ENCODE peak calls at places on chromosome 13, in four cellular contexts. F is K562, C is tibial nerve, H is transverse colon. X is an unnamed sample.

GRCh38 chr13:74573654-74574053 is 439.4 kb upstream of the KLF12 start:
- DNase-seq in C (no peak), F (no peak), H (no peak), X (no peak)

GRCh38 chr13:28494861-28495585 is at the start of gene FLT1:
- DNase-seq in F (peak), H (no peak), C (no peak), X (no peak)

GRCh38 chr13:25802579-25802978 is 249.2 kb downstream of the SHISA2 start:
- DNase-seq in H (no peak), F (no peak), C (no peak), X (no peak)

GRCh38 chr13:36718146-36718545 is 44.3 kb downstream of the SERTM1 start:
- DNase-seq in H (no peak), C (no peak), F (no peak), X (no peak)

GRCh38 chr13:25213716-25214115 is 41.6 kb upstream of the AMER2 start:
- DNase-seq in H (no peak), F (no peak), C (no peak), X (no peak)

GRCh38 chr13:108120332-108120731 is 95.0 kb downstream of the LIG4 start:
- DNase-seq in H (no peak), C (no peak), F (no peak), X (no peak)

GRCh38 chr13:93226623-93227279 is at the start of gene GPC6:
- DNase-seq in H (peak), F (peak), C (peak), X (peak)

GRCh38 chr13:64127856-64128255 is 2712.2 kb upstream of the PCDH20 start:
- DNase-seq in C (no peak), F (no peak), H (no peak), X (no peak)

GRCh38 chr13:50222569-50223332 is 207.5 kb downstream of the KCNRG start:
- DNase-seq in C (peak), H (peak), F (no peak), X (peak)

GRCh38 chr13:90553167-90553566 is 794.3 kb upstream of the MIR17HG start:
- DNase-seq in H (no peak), C (no peak), F (no peak), X (no peak)

GRCh38 chr13:73672492-73672891 is 461.7 kb downstream of the KLF12 start:
- DNase-seq in H (no peak), C (no peak), F (no peak), X (no peak)

GRCh38 chr13:46289260-46289955 is 77.7 kb downstream of the LRRC63 start:
- DNase-seq in H (no peak), F (no peak), C (no peak), X (no peak)
- TF ChIP-seq POLR2A in H (no peak), F (no peak), C (no peak), X (no peak)

DNA sequence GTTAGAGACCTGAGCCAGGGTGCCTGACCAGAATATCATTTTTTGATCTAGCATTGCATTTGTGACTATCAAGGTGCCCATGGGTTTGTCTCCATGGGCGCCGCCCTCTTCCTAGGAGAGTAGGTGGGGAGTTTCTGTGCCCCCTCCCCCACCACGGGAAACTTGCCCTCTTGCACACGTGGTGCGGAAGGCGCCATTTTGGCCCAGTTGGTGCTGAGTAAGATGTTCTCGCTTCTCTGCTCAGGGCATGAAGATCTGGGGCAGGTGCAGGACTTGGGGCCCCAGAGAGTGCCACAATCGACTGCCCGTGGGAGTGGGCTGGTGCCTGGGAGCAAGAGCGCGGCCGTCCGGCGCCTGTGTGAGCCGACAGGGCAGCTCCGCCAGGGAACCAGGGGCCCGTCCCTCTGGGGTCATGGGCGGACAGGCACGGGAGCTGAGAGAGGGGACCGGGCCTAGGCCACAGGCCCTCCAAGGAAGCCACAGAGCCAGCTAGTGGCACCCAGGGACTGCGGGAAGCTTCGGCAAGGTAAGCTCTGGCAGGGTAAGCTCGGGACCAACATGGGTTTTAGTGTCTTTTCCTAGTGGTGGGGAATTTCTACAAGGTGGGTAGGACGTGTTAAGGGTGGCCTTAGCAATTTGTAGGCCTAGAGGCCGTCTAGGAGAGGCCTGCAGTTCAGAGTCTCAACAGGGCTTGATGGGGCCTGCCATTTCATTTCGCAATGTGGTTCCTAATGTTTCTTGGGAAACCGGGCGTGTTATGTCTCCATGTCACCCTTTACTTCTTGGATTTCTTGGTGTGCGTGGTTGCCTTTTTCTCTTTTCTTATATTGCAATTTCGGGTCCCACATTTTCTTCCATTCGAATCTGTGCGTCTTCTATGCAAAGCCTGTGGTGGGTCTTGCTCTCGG is 14.5 kb downstream of the SACS start:
- DNase-seq in H (no peak), C (no peak), F (no peak), X (no peak)
- TF ChIP-seq EP300 in H (no peak), C (no peak), F (no peak), X (no peak)

DNA sequence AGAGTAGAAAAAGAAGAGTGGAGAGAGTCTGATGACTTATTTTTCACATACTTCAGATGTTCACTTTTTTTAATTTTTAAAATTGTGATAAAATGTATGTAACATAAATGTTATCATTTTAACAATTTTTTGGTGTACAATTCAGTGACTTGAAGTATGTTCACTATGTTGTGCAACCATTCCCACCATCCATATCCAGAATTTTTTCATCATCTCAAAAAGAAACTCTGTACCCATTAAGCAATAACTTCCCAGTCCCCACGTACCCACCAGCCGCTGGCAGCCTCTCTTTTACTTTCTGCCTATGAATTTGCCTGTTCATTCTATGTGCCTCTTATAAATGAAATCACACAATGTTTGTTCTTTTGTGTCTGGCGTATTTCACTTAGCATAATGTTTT is 43.3 kb downstream of the SKA3 start:
- DNase-seq in F (no peak), C (no peak), H (no peak), X (no peak)
- TF ChIP-seq POLR2A in F (no peak), C (no peak), H (no peak), X (no peak)

DNA sequence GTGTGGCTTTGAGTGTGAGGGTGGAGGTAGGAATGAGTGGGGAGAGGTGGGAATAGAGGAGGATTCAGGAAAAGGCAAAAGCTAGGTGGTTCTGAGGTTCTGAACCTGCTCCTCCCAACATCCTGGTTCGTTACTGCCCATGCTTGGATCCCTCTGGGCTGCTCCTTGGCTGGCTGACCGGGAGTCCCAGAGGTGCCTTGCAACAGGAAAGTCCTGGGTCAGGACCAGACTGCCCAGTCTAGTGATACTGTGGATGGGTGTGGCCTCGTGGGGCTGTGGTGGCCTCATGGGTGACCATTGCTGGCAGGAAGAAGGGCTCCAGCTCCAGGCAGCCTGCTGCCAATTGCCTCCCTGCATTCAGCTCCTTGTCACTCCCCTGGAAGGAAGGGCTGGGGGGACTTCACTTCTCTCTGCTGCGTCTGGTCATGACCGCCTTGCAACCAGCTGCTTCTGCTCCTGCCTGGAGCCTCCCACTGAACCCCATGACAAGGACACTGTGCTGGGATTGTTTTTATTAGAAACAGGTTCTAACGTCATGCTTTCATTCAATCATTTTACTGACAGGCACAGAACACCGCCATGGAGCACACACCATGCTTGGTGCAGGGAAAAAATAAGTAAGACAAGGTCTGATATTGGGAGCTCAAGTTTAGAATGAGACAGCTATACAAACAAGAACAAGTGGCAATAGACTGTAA is 61.5 kb upstream of the UBL3 start:
- DNase-seq in H (no peak), C (no peak), F (no peak), X (no peak)
- TF ChIP-seq EP300 in H (no peak), C (no peak), F (no peak), X (no peak)

GRCh38 chr13:99087130-99087953 is 109.5 kb upstream of the DOCK9 start:
- DNase-seq in H (peak), F (peak), C (peak), X (peak)
- TF ChIP-seq POLR2A in H (peak), F (peak), C (peak), X (peak)

DNA sequence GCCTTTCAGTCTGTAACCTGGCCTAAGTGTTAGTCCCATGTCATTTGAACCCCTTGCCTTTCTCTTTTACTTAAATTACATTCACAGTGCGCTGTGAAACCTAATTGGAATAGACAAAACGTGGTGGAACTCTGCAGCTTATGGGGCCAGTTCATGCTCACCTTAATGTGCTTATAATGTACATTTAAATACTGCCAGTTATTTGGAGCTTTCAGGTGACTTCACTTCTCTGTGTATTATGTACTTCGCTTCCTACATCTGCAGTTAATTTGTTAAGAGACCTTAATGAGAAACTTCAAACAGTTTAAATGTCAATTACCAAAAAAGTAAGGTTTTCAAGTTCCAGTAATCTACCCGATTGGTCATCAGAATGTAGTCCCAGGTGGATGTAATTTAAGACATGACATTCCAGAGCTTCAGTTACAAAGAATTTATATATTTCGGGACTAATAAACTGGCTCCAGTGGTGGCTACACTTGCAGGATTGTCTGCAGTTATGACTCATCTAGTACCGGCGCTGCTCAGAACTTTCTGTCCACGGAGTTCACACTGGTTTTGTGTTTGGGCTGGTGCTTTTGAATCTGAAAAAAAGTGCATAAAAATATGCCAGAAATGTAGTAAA is 125.3 kb downstream of the TM9SF2 start:
- DNase-seq in H (no peak), C (no peak), F (no peak), X (no peak)
- TF ChIP-seq EP300 in H (no peak), C (no peak), F (no peak), X (no peak)

GRCh38 chr13:111153279-111153976 is 38.3 kb downstream of the ARHGEF7 start:
- DNase-seq in C (peak), F (peak), H (peak), X (peak)
- TF ChIP-seq POLR2A in C (peak), F (peak), H (peak), X (peak)

GRCh38 chr13:84400711-84401110 is 518.4 kb upstream of the SLITRK1 start:
- DNase-seq in H (no peak), F (no peak), C (no peak), X (no peak)
- TF ChIP-seq EP300 in H (no peak), F (no peak), C (no peak), X (no peak)

X was measured in ovary.